ENCODE peak calls at places on chromosomes 12 and 14, in four cellular contexts. K is fibroblast of mammary gland, H is keratinocyte, R is progenitor cell of endocrine pancreas. P is an unnamed sample.

GRCh38 chr12:26058308-26058707 is 66.5 kb downstream of the BHLHE41 start:
- DNase-seq in H (no peak), R (no peak), K (no peak), P (no peak)

GRCh38 chr12:13100882-13101769 is 2.3 kb downstream of the GSG1 start:
- DNase-seq in R (peak; percentile 85), H (no peak), K (peak; percentile 96), P (peak; percentile 85)

GRCh38 chr12:121803861-121804416 is at the start of gene SETD1B:
- DNase-seq in H (no peak), K (peak; percentile 62), R (no peak), P (peak; percentile 65)

GRCh38 chr14:71675902-71676291 is 256.3 kb upstream of the RGS6 start:
- DNase-seq in R (no peak), H (peak; percentile 41), K (peak; percentile 27), P (no peak)

GRCh38 chr12:118853634-118854033 is 127.7 kb upstream of the SRRM4 start:
- DNase-seq in H (no peak), K (no peak), R (no peak), P (no peak)

GRCh38 chr12:108730337-108731104 is 797 bp downstream of the CORO1C start:
- DNase-seq in R (peak; percentile 41), K (peak; percentile 85), H (no peak), P (peak; percentile 79)

GRCh38 chr12:41699658-41700057 is 445.0 kb downstream of the GXYLT1 start:
- DNase-seq in H (no peak), K (no peak), R (no peak), P (no peak)

GRCh38 chr14:104223810-104224515 is 85.6 kb downstream of the KIF26A start:
- DNase-seq in H (no peak), K (no peak), R (no peak), P (peak; percentile 18)

GRCh38 chr12:68290126-68290525 is 36.7 kb upstream of the IL22 start:
- DNase-seq in H (no peak), K (no peak), R (no peak), P (no peak)

GRCh38 chr14:54976316-54976715 is 50.6 kb downstream of the WDHD1 start:
- DNase-seq in H (peak; percentile 28), R (no peak), K (peak; percentile 82), P (no peak)

GRCh38 chr14:54979039-54979438 is 47.9 kb downstream of the WDHD1 start:
- DNase-seq in K (no peak), R (no peak), H (no peak), P (no peak)

GRCh38 chr14:54975856-54976255 is 51.0 kb downstream of the WDHD1 start:
- DNase-seq in R (no peak), H (no peak), K (peak; percentile 10), P (no peak)

GRCh38 chr14:54985156-54985555 is 41.7 kb downstream of the WDHD1 start:
- DNase-seq in H (no peak), K (no peak), R (no peak), P (no peak)

GRCh38 chr14:54981698-54982097 is 45.2 kb downstream of the WDHD1 start:
- DNase-seq in H (no peak), K (peak; percentile 32), R (no peak), P (no peak)
- TF ChIP-seq CTCF in H (no peak), K (peak; percentile 10), R (peak; percentile 48), P (peak; percentile 69)

GRCh38 chr12:50055831-50056628 is 1.4 kb upstream of the ASIC1 start:
- DNase-seq in H (no peak), R (no peak), K (peak; percentile 54), P (peak; percentile 65)

GRCh38 chr12:50057896-50058670 is 687 bp downstream of the ASIC1 start:
- DNase-seq in H (no peak), R (no peak), K (no peak), P (no peak)

GRCh38 chr12:50058743-50059312 is 1.4 kb downstream of the ASIC1 start:
- DNase-seq in K (no peak), H (no peak), R (no peak), P (no peak)

GRCh38 chr12:50056629-50056976 is 793 bp upstream of the ASIC1 start:
- DNase-seq in H (no peak), K (no peak), R (no peak), P (no peak)

DNA sequence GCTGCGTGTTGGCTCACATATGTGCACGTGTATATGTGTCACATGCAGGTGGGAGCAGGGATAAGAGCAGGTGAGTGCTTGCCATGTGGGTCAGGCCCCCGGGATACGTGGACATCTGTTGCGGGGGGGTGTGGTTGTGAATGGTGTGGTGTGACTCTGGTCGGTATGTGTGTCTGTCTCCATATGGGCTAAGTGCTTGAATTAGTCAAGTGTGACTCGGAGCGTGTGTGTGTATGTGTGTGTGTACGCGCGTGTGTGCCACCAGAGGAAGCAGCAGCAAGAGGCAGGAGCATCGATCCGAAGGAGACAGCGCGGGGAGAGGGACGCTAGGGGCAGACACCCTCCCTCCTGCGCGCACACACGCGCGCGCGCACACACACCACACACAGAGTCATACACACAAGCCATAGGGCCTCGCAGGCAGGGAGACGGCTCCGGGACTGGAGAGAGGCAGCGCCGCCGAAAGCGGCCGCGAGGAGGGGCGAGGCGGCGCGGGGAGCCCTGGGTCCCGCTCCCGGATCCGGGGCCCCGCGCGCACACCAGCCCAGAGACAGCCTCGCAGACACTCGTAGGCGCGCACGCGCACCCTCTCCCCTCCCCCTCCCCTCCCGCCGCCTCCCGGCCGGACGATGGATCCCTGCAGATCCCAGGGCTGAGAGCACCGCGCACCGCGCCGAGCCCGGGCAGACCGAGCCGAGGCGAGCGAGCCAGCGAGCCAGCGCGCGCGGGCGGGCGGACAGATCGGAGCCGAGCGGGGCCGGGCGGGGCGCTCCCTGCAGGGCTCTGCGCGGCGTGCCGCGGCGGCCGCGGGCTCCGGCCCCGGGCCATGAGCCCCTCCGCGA is at the start of gene ASIC1:
- DNase-seq in R (peak; percentile 67), H (peak; percentile 73), K (peak; percentile 52), P (peak; percentile 84)
- TF ChIP-seq CTCF in R (peak; percentile 29), H (peak; percentile 17), K (no peak), P (no peak)

GRCh38 chr12:109899783-109900751 is at the start of gene TCHP:
- DNase-seq in K (peak; percentile 86), R (peak; percentile 57), H (no peak), P (peak; percentile 86)
- TF ChIP-seq CTCF in K (peak; percentile 36), R (peak; percentile 21), H (peak; percentile 74), P (no peak)

DNA sequence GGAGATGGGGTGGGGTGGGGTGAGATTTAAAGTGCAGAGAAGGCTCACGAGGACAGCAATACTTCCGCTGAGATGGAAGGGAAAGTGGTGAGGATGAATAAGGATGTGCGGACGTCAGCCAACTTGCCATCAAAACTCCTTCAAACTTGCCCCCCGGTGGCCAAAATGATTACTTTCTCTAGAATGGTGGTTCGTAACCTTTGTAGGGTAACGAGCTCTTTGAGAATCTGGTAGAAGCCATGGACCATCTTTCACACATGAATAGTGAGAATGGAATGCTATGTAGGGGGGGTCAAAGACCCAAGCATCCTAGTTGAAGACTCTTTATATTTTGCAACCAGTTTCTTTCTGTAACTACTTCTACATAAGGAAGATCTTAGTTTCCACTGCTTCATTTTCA is 245.9 kb upstream of the DDHD1 start:
- DNase-seq in H (no peak), K (peak; percentile 69), R (no peak), P (no peak)
- TF ChIP-seq CTCF in H (peak; percentile 55), K (peak; percentile 26), R (peak; percentile 23), P (peak; percentile 39)

GRCh38 chr12:60112063-60112462 is 516.2 kb downstream of the SLC16A7 start:
- DNase-seq in R (no peak), H (no peak), K (no peak), P (no peak)

GRCh38 chr12:60100852-60101251 is 505.0 kb downstream of the SLC16A7 start:
- DNase-seq in R (no peak), K (no peak), H (no peak), P (no peak)

GRCh38 chr12:60101715-60102114 is 505.9 kb downstream of the SLC16A7 start:
- DNase-seq in H (peak; percentile 23), K (peak; percentile 29), R (no peak), P (no peak)

GRCh38 chr12:60107992-60108391 is 512.2 kb downstream of the SLC16A7 start:
- DNase-seq in R (no peak), H (no peak), K (no peak), P (no peak)

GRCh38 chr12:60106207-60106606 is 510.4 kb downstream of the SLC16A7 start:
- DNase-seq in K (peak; percentile 58), R (no peak), H (no peak), P (no peak)
- TF ChIP-seq CTCF in K (peak; percentile 57), R (no peak), H (no peak), P (no peak)

GRCh38 chr12:14723763-14724162 is 27.4 kb upstream of the GUCY2C start:
- DNase-seq in R (no peak), K (peak; percentile 68), H (no peak), P (no peak)
- TF ChIP-seq CTCF in R (peak; percentile 61), K (peak; percentile 82), H (peak; percentile 81), P (no peak)

DNA sequence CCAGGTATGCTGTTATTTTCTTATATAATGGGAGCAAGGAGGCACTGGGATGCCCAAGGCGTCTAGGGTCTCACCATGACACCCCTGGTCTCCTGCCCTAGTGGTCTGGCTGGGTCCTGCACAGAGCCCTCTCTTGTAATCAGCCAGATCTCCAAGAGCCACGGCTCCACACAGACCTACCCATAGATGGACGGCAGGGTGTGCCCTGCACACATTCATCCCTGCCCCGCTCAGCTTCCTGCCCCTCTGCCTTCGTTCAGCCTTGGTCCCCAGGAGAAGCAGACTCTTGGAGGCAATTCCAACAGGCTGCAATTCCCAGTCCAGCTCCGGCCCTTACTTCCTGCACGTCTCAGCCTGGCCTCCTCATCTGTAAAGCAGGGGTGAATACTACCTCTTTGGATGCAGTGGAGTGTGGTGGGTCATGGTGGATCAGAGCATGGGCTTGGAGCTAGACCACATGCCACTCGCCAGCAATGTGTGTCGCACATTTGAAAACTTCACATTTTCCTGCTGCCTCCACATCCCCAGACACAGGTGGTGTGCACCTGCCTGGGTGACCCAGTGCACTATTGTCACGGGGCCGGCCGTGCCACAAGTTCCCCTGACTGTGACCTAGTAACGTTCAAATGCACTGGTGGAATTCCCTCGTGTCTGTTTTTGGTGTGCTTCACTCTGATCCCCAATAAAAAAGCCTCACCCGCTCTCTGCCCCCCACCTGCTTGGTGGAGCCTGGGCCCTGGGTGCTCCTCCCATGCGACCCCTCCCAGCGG is 171.1 kb upstream of the PRMT8 start:
- DNase-seq in K (no peak), R (no peak), H (no peak), P (no peak)
- TF ChIP-seq CTCF in K (no peak), R (peak; percentile 16), H (no peak), P (no peak)